ENCODE peak calls at places on chromosomes 3 and 15, in eight cellular contexts. B is left ventricle myocardium inferior, S is breast epithelium, J is ovary, O is spleen, W is tibial artery, M is stomach, I is adrenal gland. Y is an unnamed sample.

GRCh38 chr15:96553931-96554330 is 223.4 kb downstream of the NR2F2 start:
- DNase-seq in S (no peak), O (no peak), W (no peak), I (no peak), M (no peak), B (no peak), J (no peak), Y (no peak)

GRCh38 chr3:67635257-67635656 is 19.2 kb downstream of the SUCLG2 start:
- DNase-seq in M (no peak), W (no peak), J (no peak), I (no peak), O (no peak), B (no peak), S (no peak), Y (no peak)

GRCh38 chr3:86978111-86978528 is 12.8 kb downstream of the VGLL3 start:
- DNase-seq in I (no peak), O (no peak), W (peak; percentile 40), M (no peak), J (no peak), B (peak; percentile 36), S (no peak), Y (no peak)

GRCh38 chr3:173865900-173866498 is 468.5 kb downstream of the NLGN1 start:
- DNase-seq in B (no peak), I (no peak), J (no peak), S (no peak), W (no peak), O (no peak), M (no peak), Y (no peak)

GRCh38 chr15:41559489-41560177 is 621 bp downstream of the TYRO3 start:
- DNase-seq in W (no peak), S (no peak), J (peak; percentile 59), M (no peak), I (no peak), B (no peak), O (peak; percentile 74), Y (no peak)

GRCh38 chr3:95615592-95616310 is 1198.6 kb upstream of the EPHA6 start:
- DNase-seq in I (no peak), B (no peak), M (no peak), J (no peak), O (no peak), W (no peak), S (no peak), Y (no peak)

GRCh38 chr3:114411811-114412803 is 118.3 kb downstream of the TIGIT start:
- DNase-seq in I (peak; percentile 74), S (no peak), B (no peak), J (peak; percentile 42), W (no peak), O (no peak), M (no peak), Y (no peak)

GRCh38 chr3:184417619-184418327 is 37.9 kb downstream of the CHRD start:
- DNase-seq in I (peak; percentile 71), B (peak; percentile 52), S (peak; percentile 72), M (peak; percentile 80), W (peak; percentile 60), J (peak; percentile 73), O (peak; percentile 91), Y (peak; percentile 62)

GRCh38 chr3:39907981-39908380 is 98.6 kb downstream of the MYRIP start:
- DNase-seq in S (no peak), O (peak; percentile 76), B (peak; percentile 17), W (no peak), J (peak; percentile 14), M (no peak), I (peak; percentile 46), Y (no peak)

GRCh38 chr3:11770477-11771381 is 76.0 kb downstream of the TAMM41 start:
- DNase-seq in S (peak; percentile 89), B (peak; percentile 29), M (peak; percentile 91), O (peak; percentile 81), I (peak; percentile 75), J (peak; percentile 22), W (peak; percentile 50), Y (peak; percentile 96)

GRCh38 chr15:43103939-43104338 is 1.9 kb downstream of the UBR1 start:
- DNase-seq in B (no peak), O (no peak), I (no peak), M (no peak), S (no peak), J (no peak), W (no peak), Y (no peak)

GRCh38 chr3:148532326-148532725 is 165.4 kb upstream of the AGTR1 start:
- DNase-seq in W (no peak), I (no peak), J (no peak), O (no peak), B (no peak), S (no peak), M (no peak), Y (no peak)

GRCh38 chr3:65356331-65357286 is 668.8 kb upstream of the ADAMTS9 start:
- DNase-seq in W (no peak), I (no peak), O (no peak), B (no peak), M (no peak), S (no peak), J (peak; percentile 8), Y (peak; percentile 43)

GRCh38 chr3:38115645-38116427 is 21.1 kb downstream of the ACAA1 start:
- DNase-seq in S (peak; percentile 31), W (peak; percentile 11), O (no peak), J (no peak), B (no peak), I (peak; percentile 14), M (no peak), Y (no peak)

GRCh38 chr3:137970914-137971831 is 38.8 kb upstream of the CLDN18 start:
- DNase-seq in S (peak; percentile 76), M (peak; percentile 93), I (peak; percentile 66), W (peak; percentile 56), O (peak; percentile 82), J (peak; percentile 46), B (peak; percentile 69), Y (peak; percentile 69)

GRCh38 chr3:73558399-73559075 is 66.2 kb downstream of the PDZRN3 start:
- DNase-seq in B (peak; percentile 33), W (no peak), M (no peak), I (peak; percentile 49), O (no peak), J (no peak), S (no peak), Y (no peak)

GRCh38 chr15:70094690-70095311 is 2.9 kb downstream of the TLE3 start:
- DNase-seq in B (no peak), I (no peak), O (peak; percentile 50), S (no peak), J (no peak), W (no peak), M (no peak), Y (no peak)

GRCh38 chr15:93321881-93322282 is 232.9 kb upstream of the RGMA start:
- DNase-seq in W (no peak), O (no peak), J (no peak), I (no peak), S (peak; percentile 57), M (peak; percentile 59), B (no peak), Y (no peak)

GRCh38 chr15:57649138-57649537 is 57.4 kb upstream of the POLR2M start:
- DNase-seq in S (no peak), J (no peak), I (no peak), B (no peak), O (no peak), W (no peak), M (no peak), Y (no peak)

GRCh38 chr3:72756900-72757299 is 91.3 kb downstream of the SHQ1 start:
- DNase-seq in M (no peak), J (no peak), O (no peak), I (no peak), W (no peak), B (no peak), S (no peak), Y (no peak)

GRCh38 chr15:84654689-84655453 is 788 bp upstream of the WDR73 start:
- DNase-seq in J (peak; percentile 61), O (peak; percentile 94), W (peak; percentile 81), S (peak; percentile 78), I (peak; percentile 83), M (peak; percentile 86), B (peak; percentile 81), Y (peak; percentile 84)
- TF ChIP-seq CTCF in J (peak; percentile 24), O (peak; percentile 30), W (peak; percentile 51), S (peak; percentile 61), I (peak; percentile 65), M (no peak), B (peak; percentile 73), Y (peak; percentile 97)

GRCh38 chr3:177899275-177900067 is 636.8 kb upstream of the KCNMB2 start:
- DNase-seq in B (no peak), W (no peak), M (no peak), I (no peak), O (no peak), J (no peak), S (no peak), Y (no peak)
- H3K9me3 ChIP-seq in B (peaks cover 53% of the 10 kb centered on the region), W (peaks cover 20% of the 10 kb centered on the region), M (peaks cover 38% of the 10 kb centered on the region), I (no peaks in the 10 kb centered on the region), O (peaks cover 49% of the 10 kb centered on the region), J (no peaks in the 10 kb centered on the region), S (peaks cover 37% of the 10 kb centered on the region), Y (peaks cover 4% of the 10 kb centered on the region)

DNA sequence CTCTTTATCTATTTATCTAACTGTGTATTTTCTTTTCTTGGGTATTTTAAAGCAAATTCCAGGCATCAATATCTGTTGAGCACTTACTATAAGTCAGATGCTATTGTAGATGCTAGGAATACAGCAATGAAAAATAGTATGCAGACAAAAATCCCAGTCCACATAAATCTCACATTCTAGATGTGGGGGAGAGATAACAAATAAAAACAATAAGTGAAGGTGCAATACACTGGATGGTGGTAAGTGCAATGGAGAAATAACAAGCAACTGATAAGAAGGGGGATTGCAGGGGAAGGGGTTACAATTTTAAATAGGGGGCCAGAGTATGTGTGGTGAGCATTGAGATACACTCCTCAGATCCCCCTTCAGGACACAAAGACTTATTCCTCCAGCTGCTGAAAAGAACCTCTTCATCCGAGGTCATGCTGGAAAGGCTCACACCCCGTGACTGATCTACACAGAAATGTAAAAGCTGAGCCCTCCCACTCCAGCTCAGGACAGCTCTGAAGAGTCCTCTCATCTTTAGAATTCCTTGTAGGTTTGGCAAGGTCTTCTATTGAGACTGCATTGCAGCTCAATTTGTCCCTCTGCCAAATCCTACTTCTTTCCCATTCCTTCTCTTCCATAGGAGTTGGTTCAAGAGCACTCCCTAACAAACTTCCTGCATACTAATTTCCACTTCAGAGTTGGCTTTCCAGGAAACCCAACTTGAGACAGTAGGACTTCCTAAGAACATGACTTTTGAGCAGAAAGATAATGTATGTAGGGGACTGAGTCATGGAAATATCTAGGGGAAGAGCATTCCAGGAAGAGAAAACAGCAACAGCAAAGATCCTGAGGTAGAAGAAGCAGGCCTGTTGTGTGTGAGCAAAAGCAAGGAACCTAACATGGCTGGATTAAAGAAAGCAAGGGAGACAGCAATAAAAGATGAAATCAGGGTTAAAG is 8.1 kb upstream of the SCG3 start:
- DNase-seq in M (no peak), S (no peak), O (no peak), B (no peak), W (no peak), J (no peak), I (no peak), Y (no peak)
- H3K27me3 ChIP-seq in M (no peaks in the 10 kb centered on the region), S (no peaks in the 10 kb centered on the region), O (no peaks in the 10 kb centered on the region), B (peaks cover 46% of the 10 kb centered on the region), W (no peaks in the 10 kb centered on the region), J (no peaks in the 10 kb centered on the region), I (no peaks in the 10 kb centered on the region), Y (no peaks in the 10 kb centered on the region)

DNA sequence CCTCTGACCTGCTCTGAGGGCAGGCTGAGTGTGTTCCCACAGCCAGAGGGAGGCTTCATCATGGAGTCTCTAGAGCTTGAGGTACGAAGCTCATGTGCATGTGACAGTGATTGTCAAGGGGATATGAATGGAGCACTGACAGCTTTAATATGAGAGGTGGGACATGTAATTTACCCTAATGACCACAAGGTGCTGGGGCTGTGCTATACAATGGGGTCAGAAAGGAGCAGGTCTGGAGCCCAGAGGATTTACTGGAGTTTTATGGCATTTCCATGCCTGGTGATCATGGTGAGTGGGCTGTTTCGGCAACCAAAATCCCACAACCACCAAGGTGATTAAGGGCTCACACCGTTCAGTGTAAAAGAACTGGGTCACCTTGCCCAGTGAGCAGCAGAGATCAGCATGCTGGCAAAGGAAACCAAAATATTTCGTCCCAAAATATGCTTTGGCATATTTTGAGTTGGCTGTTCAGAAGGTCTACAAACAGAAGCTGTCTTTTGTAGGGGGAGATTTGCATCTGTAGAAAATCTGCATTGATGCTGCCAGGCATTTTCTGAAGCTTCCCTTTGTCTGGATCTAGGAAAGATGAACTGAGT is 40.1 kb upstream of the RASGRF1 start:
- DNase-seq in M (no peak), I (no peak), O (no peak), J (no peak), W (no peak), S (no peak), B (no peak), Y (no peak)
- TF ChIP-seq CTCF in M (no peak), I (no peak), O (no peak), J (no peak), W (no peak), S (no peak), B (no peak), Y (peak; percentile 39)